ENCODE peak calls at places on chromosomes 4 and X, in five cellular contexts. C is pancreas, Y is colonic mucosa, W is DMS53, Q is ELR. S is an unnamed sample.

GRCh38 chr4:183171484-183172267 is 72.6 kb downstream of the WWC2 start:
- DNase-seq in C (no peak), W (peak; percentile 61), Q (peak; percentile 21), Y (no peak), S (no peak)

GRCh38 chrX:153339662-153340061 is 5.7 kb downstream of the ZNF275 start:
- DNase-seq in Q (no peak), C (no peak), W (no peak), Y (no peak), S (no peak)

GRCh38 chrX:2389324-2389723 is 111.5 kb downstream of the DHRSX start:
- DNase-seq in C (no peak), Q (no peak), W (no peak), Y (no peak), S (no peak)

GRCh38 chr4:36222702-36223101 is 21.6 kb downstream of the ARAP2 start:
- DNase-seq in W (no peak), Y (no peak), C (no peak), Q (peak; percentile 37), S (no peak)

GRCh38 chr4:83219344-83219990 is 65.1 kb downstream of the COQ2 start:
- DNase-seq in Q (peak; percentile 12), W (peak; percentile 59), C (no peak), Y (no peak), S (peak; percentile 40)

GRCh38 chr4:189304179-189304578 is 636.5 kb upstream of the FRG1 start:
- DNase-seq in C (no peak), W (no peak), Y (no peak), Q (no peak), S (no peak)

GRCh38 chr4:681736-682451 is 7.1 kb downstream of the SLC49A3 start:
- DNase-seq in Y (peak; percentile 88), Q (no peak), W (peak; percentile 97), C (peak; percentile 77), S (peak; percentile 85)

GRCh38 chr4:126779001-126779400 is 853.8 kb upstream of the INTU start:
- DNase-seq in Y (no peak), C (no peak), Q (no peak), W (no peak), S (no peak)

GRCh38 chrX:57595381-57595811 is 3.6 kb downstream of the ZXDB start:
- DNase-seq in Y (no peak), W (peak; percentile 37), Q (peak; percentile 87), C (no peak), S (no peak)

GRCh38 chrX:118475903-118476302 is 19.7 kb upstream of the DOCK11 start:
- DNase-seq in W (no peak), Y (no peak), C (no peak), Q (no peak), S (no peak)

GRCh38 chr4:38046735-38047487 is 86.7 kb downstream of the PTTG2 start:
- DNase-seq in Y (no peak), C (no peak), W (peak; percentile 18), Q (no peak), S (no peak)

GRCh38 chr4:107193989-107194388 is 157.9 kb upstream of the DKK2 start:
- DNase-seq in Y (no peak), W (no peak), Q (no peak), C (no peak), S (no peak)

GRCh38 chr4:174365018-174365587 is 81.4 kb downstream of the CEP44 start:
- DNase-seq in C (no peak), W (peak; percentile 58), Q (peak; percentile 60), Y (no peak), S (no peak)

GRCh38 chr4:106502106-106502699 is 133.6 kb upstream of the GIMD1 start:
- DNase-seq in W (peak; percentile 75), Y (peak; percentile 35), C (peak; percentile 49), Q (peak; percentile 79), S (no peak)

GRCh38 chr4:6410078-6410477 is 62.3 kb downstream of the PPP2R2C start:
- DNase-seq in W (no peak), C (no peak), Q (no peak), Y (no peak), S (no peak)

GRCh38 chr4:112531146-112531545 is 15.2 kb upstream of the NEUROG2 start:
- DNase-seq in W (no peak), Y (no peak), Q (no peak), C (no peak), S (no peak)

GRCh38 chr4:166594326-166594946 is 639.9 kb downstream of the SPOCK3 start:
- DNase-seq in Q (peak; percentile 66), W (peak; percentile 79), C (peak; percentile 19), Y (peak; percentile 31), S (peak; percentile 31)

GRCh38 chr4:186839122-186840037 is 115.7 kb upstream of the FAT1 start:
- DNase-seq in C (no peak), W (no peak), Q (peak; percentile 81), Y (no peak), S (peak; percentile 18)

GRCh38 chrX:32397562-32398216 is 813.7 kb downstream of the DMD start:
- DNase-seq in Y (no peak), W (no peak), Q (no peak), C (no peak), S (no peak)

GRCh38 chrX:11435568-11435967 is 142.4 kb downstream of the AMELX start:
- DNase-seq in W (no peak), Y (no peak), C (no peak), Q (peak; percentile 60), S (no peak)

GRCh38 chrX:1398431-1399340 is 6.8 kb upstream of the SLC25A6 start:
- DNase-seq in Q (no peak), W (no peak), Y (no peak), C (peak; percentile 30), S (no peak)

GRCh38 chr4:136793848-136794247 is 738.4 kb downstream of the PCDH18 start:
- DNase-seq in Q (peak; percentile 24), W (no peak), Y (no peak), C (no peak), S (no peak)

GRCh38 chr4:43690121-43690520 is 758.5 kb downstream of the KCTD8 start:
- DNase-seq in W (no peak), C (no peak), Y (no peak), Q (no peak), S (no peak)

GRCh38 chr4:155665054-155665453 is 1.6 kb upstream of the GUCY1A1 start:
- DNase-seq in Y (no peak), Q (no peak), W (no peak), C (no peak), S (no peak)

GRCh38 chr4:162116085-162116784 is 47.6 kb downstream of the FSTL5 start:
- DNase-seq in C (no peak), Q (no peak), Y (no peak), W (no peak), S (no peak)

GRCh38 chr4:155687380-155687982 is 20.8 kb downstream of the GUCY1A1 start:
- DNase-seq in Q (no peak), C (no peak), W (no peak), Y (no peak), S (no peak)

GRCh38 chrX:2609431-2610238 is 81.5 kb upstream of the CD99 start:
- DNase-seq in C (no peak), W (no peak), Y (peak; percentile 36), Q (peak; percentile 40), S (no peak)

GRCh38 chr4:95674451-95675095 is 125.8 kb upstream of the UNC5C start:
- DNase-seq in Q (no peak), C (no peak), W (no peak), Y (no peak), S (no peak)

GRCh38 chr4:61173799-61174198 is 26.3 kb upstream of the ADGRL3 start:
- DNase-seq in Y (no peak), W (no peak), Q (no peak), C (no peak), S (no peak)

GRCh38 chrX:111170017-111170416 is 74.0 kb downstream of the PAK3 start:
- DNase-seq in Y (no peak), Q (peak; percentile 1), W (peak; percentile 38), C (no peak), S (no peak)

S was measured in left colon.